ENCODE peak calls at places on chromosome 14, in ten cellular contexts. I is body of pancreas; K is GM23338; E is H1; H is type B pancreatic cell; F is endothelial cell; A is astrocyte of the spinal cord; R is right atrium auricular region; J is CD4-positive, alpha-beta T cell; N is RWPE2. D is an unnamed sample.
A peak's percentile ranks its signal among the peaks of the same experiment; 100 is the strongest.

GRCh38 chr14:77495354-77495753 is 3.3 kb downstream of the ISM2 start:
- DNase-seq in I (no peak), K (no peak), E (no peak), H (no peak), F (no peak), A (no peak), R (no peak), J (no peak), N (no peak), D (no peak)

GRCh38 chr14:104973215-104974145 is 4.7 kb downstream of the AHNAK2 start:
- DNase-seq in I (peak; percentile 91), K (no peak), E (peak; percentile 57), H (no peak), F (no peak), A (peak; percentile 98), R (peak; percentile 92), J (no peak), N (peak; percentile 100), D (peak; percentile 90)

GRCh38 chr14:22545842-22546721 is 42.9 kb downstream of the DAD1 start:
- DNase-seq in I (no peak), K (no peak), E (no peak), H (no peak), F (peak; percentile 34), A (peak; percentile 91), R (no peak), J (no peak), N (no peak), D (peak; percentile 51)

GRCh38 chr14:72688990-72689677 is 204.8 kb downstream of the DPF3 start:
- DNase-seq in I (no peak), K (no peak), E (no peak), H (no peak), F (no peak), A (no peak), R (no peak), J (no peak), N (no peak), D (no peak)

GRCh38 chr14:79436325-79436724 is 775.0 kb downstream of the DIO2 start:
- DNase-seq in I (no peak), K (no peak), E (no peak), H (no peak), F (no peak), A (no peak), R (no peak), J (no peak), N (no peak), D (no peak)

GRCh38 chr14:99624971-99625370 is 20.0 kb upstream of the HHIPL1 start:
- DNase-seq in I (no peak), K (no peak), E (no peak), H (no peak), F (no peak), A (no peak), R (no peak), J (no peak), N (no peak), D (no peak)

GRCh38 chr14:35725934-35726333 is 83.2 kb downstream of the RALGAPA1 start:
- DNase-seq in I (no peak), K (no peak), E (no peak), H (no peak), F (no peak), A (no peak), R (no peak), J (no peak), N (no peak), D (no peak)

GRCh38 chr14:99780690-99781089 is 12.5 kb upstream of the EML1 start:
- DNase-seq in I (no peak), K (no peak), E (no peak), H (no peak), F (no peak), A (no peak), R (no peak), J (no peak), N (no peak), D (peak; percentile 1)

GRCh38 chr14:103716091-103716801 is 636 bp downstream of the ZFYVE21 start:
- DNase-seq in I (no peak), K (no peak), E (no peak), H (no peak), F (peak; percentile 38), A (no peak), R (no peak), J (no peak), N (no peak), D (peak; percentile 53)

GRCh38 chr14:104290058-104290667 is 151.8 kb downstream of the KIF26A start:
- DNase-seq in I (peak; percentile 7), K (no peak), E (no peak), H (no peak), F (no peak), A (no peak), R (no peak), J (no peak), N (peak; percentile 57), D (no peak)

GRCh38 chr14:55553791-55554190 is 26.2 kb upstream of the KTN1 start:
- DNase-seq in I (no peak), K (no peak), E (no peak), H (no peak), F (no peak), A (no peak), R (no peak), J (no peak), N (no peak), D (no peak)

GRCh38 chr14:73599494-73599893 is 7.8 kb downstream of the ACOT4 start:
- DNase-seq in I (no peak), K (no peak), E (no peak), H (no peak), F (no peak), A (no peak), R (no peak), J (no peak), N (no peak), D (no peak)

GRCh38 chr14:44010071-44010470 is 497.0 kb downstream of the FSCB start:
- DNase-seq in I (no peak), K (no peak), E (no peak), H (no peak), F (no peak), A (no peak), R (no peak), J (no peak), N (no peak), D (no peak)

GRCh38 chr14:65704850-65705249 is 292.3 kb downstream of the FUT8 start:
- DNase-seq in I (no peak), K (no peak), E (no peak), H (no peak), F (no peak), A (no peak), R (no peak), J (no peak), N (no peak), D (no peak)

GRCh38 chr14:52015411-52016030 is 26.2 kb downstream of the RTRAF start:
- DNase-seq in I (peak; percentile 57), K (peak; percentile 70), E (no peak), H (no peak), F (peak; percentile 54), A (peak; percentile 34), R (no peak), J (no peak), N (no peak), D (no peak)
- TF ChIP-seq CTCF in I (peak; percentile 47), K (peak; percentile 59), E (peak; percentile 73), H (peak; percentile 59), F (peak; percentile 14), A (peak; percentile 61), R (peak; percentile 73), J (no peak), N (peak; percentile 34), D (no peak)

DNA sequence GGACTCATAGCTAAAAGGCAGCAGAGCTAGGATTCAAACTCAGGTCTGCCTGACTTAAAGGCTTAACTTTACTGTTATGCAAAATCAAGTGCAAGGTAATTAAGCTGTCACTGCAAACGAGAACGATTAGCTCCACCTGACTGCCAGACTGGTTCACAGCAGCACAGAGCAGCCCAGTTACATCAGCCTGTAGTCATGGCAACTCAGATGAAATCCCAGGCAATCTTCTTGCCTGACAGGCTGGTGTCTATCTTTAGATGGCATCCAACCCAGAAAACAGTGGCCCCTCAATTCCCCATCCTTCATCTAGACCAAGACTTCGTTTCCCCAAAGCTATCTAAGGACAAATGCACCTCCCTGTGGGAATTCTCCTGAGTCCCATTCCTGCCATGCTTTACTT is 77.3 kb upstream of the ACTN1 start:
- DNase-seq in I (no peak), K (peak; percentile 82), E (no peak), H (no peak), F (no peak), A (peak; percentile 46), R (no peak), J (no peak), N (no peak), D (no peak)
- TF ChIP-seq CTCF in I (no peak), K (peak; percentile 27), E (peak; percentile 62), H (no peak), F (no peak), A (no peak), R (no peak), J (no peak), N (peak; percentile 34), D (no peak)

GRCh38 chr14:102501751-102502315 is 7.7 kb downstream of the ANKRD9 start:
- DNase-seq in I (no peak), K (peak; percentile 56), E (no peak), H (no peak), F (no peak), A (no peak), R (no peak), J (no peak), N (no peak), D (no peak)
- TF ChIP-seq CTCF in I (no peak), K (peak; percentile 65), E (peak; percentile 62), H (peak; percentile 38), F (no peak), A (no peak), R (no peak), J (no peak), N (peak; percentile 31), D (no peak)

DNA sequence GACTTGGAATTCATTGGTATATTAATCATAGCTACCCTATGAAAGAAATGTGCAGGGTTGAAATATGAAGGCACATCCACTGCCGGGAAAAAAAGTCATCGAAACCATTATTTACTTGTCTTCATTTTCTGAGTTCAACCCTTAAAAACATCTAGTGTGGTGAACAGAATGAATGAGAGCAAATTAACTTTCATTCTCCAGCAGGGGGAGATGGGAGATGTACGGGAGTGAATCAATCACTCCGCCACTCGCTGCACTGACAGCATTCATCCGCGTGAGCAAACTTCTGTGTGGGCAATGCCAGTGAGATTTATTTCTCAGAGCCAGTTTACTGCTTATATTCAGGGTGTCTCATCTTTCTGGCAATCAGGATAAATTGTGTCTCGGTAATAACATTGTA is 463.5 kb upstream of the MIS18BP1 start:
- DNase-seq in I (no peak), K (peak; percentile 72), E (no peak), H (no peak), F (peak; percentile 9), A (peak; percentile 12), R (no peak), J (no peak), N (no peak), D (no peak)
- TF ChIP-seq CTCF in I (no peak), K (peak; percentile 67), E (peak; percentile 62), H (peak; percentile 73), F (peak; percentile 62), A (peak; percentile 24), R (no peak), J (no peak), N (peak; percentile 21), D (no peak)

D was measured in uterus.